ENCODE peak calls at places on chromosomes 11 and 22, in five cellular contexts. One of them, this sample, is unnamed.

GRCh38 chr22:50702261-50702671 is 29.6 kb downstream of the SHANK3 start:
- DNase-seq in neuronal stem cell: no peak
- DNase-seq in DND-41: peak
- DNase-seq in HCT116: no peak
- DNase-seq in H9: no peak
- DNase-seq in this sample: peak

GRCh38 chr11:100790073-100790472 is 103.0 kb downstream of the ARHGAP42 start:
- DNase-seq in neuronal stem cell: no peak
- DNase-seq in DND-41: no peak
- DNase-seq in HCT116: no peak
- DNase-seq in H9: no peak
- DNase-seq in this sample: no peak

GRCh38 chr22:40193429-40194421 is 16.0 kb downstream of the TNRC6B start:
- DNase-seq in neuronal stem cell: no peak
- DNase-seq in DND-41: no peak
- DNase-seq in HCT116: no peak
- DNase-seq in H9: peak
- DNase-seq in this sample: peak

GRCh38 chr22:35746248-35746647 is 28.6 kb downstream of the APOL5 start:
- DNase-seq in neuronal stem cell: no peak
- DNase-seq in DND-41: no peak
- DNase-seq in HCT116: no peak
- DNase-seq in H9: no peak
- DNase-seq in this sample: no peak

GRCh38 chr22:29729161-29729560 is 9.4 kb downstream of the CABP7 start:
- DNase-seq in neuronal stem cell: no peak
- DNase-seq in DND-41: no peak
- DNase-seq in HCT116: no peak
- DNase-seq in H9: no peak
- DNase-seq in this sample: peak

GRCh38 chr11:113529606-113530005 is 54.4 kb upstream of the DRD2 start:
- DNase-seq in neuronal stem cell: no peak
- DNase-seq in DND-41: no peak
- DNase-seq in HCT116: no peak
- DNase-seq in H9: no peak
- DNase-seq in this sample: peak

GRCh38 chr11:34997872-34998548 is 81.6 kb downstream of the PDHX start:
- DNase-seq in neuronal stem cell: no peak
- DNase-seq in DND-41: no peak
- DNase-seq in HCT116: no peak
- DNase-seq in H9: no peak
- DNase-seq in this sample: no peak

GRCh38 chr11:36373040-36374010 is 77.2 kb downstream of the PRR5L start:
- DNase-seq in neuronal stem cell: no peak
- DNase-seq in DND-41: no peak
- DNase-seq in HCT116: no peak
- DNase-seq in H9: no peak
- DNase-seq in this sample: no peak

GRCh38 chr11:118533769-118534729 is 3.1 kb downstream of the TMEM25 start:
- DNase-seq in neuronal stem cell: no peak
- DNase-seq in DND-41: no peak
- DNase-seq in HCT116: no peak
- DNase-seq in H9: no peak
- DNase-seq in this sample: no peak

GRCh38 chr11:75557649-75558494 is 4.2 kb upstream of the SERPINH1 start:
- DNase-seq in neuronal stem cell: no peak
- DNase-seq in DND-41: no peak
- DNase-seq in HCT116: no peak
- DNase-seq in H9: peak
- DNase-seq in this sample: peak

GRCh38 chr22:35539910-35540599 is 576 bp upstream of the RASD2 start:
- DNase-seq in neuronal stem cell: peak
- DNase-seq in DND-41: peak
- DNase-seq in HCT116: no peak
- DNase-seq in H9: no peak
- DNase-seq in this sample: peak

GRCh38 chr11:45924036-45924915 is 1.8 kb downstream of the LARGE2 start:
- DNase-seq in neuronal stem cell: no peak
- DNase-seq in DND-41: no peak
- DNase-seq in HCT116: no peak
- DNase-seq in H9: peak
- DNase-seq in this sample: peak

GRCh38 chr11:15742626-15743243 is 613.6 kb downstream of the SOX6 start:
- DNase-seq in neuronal stem cell: no peak
- DNase-seq in DND-41: no peak
- DNase-seq in HCT116: no peak
- DNase-seq in H9: no peak
- DNase-seq in this sample: no peak

GRCh38 chr11:6888830-6889229 is 3.5 kb downstream of the OR2D2 start:
- DNase-seq in neuronal stem cell: no peak
- DNase-seq in DND-41: no peak
- DNase-seq in HCT116: no peak
- DNase-seq in H9: no peak
- DNase-seq in this sample: no peak

GRCh38 chr11:63547076-63547475 is 10.5 kb downstream of the PLAAT4 start:
- DNase-seq in neuronal stem cell: no peak
- DNase-seq in DND-41: no peak
- DNase-seq in HCT116: no peak
- DNase-seq in H9: no peak
- DNase-seq in this sample: no peak

GRCh38 chr22:40328551-40328950 is 17.7 kb upstream of the ADSL start:
- DNase-seq in neuronal stem cell: no peak
- DNase-seq in DND-41: no peak
- DNase-seq in HCT116: no peak
- DNase-seq in H9: no peak
- DNase-seq in this sample: no peak

GRCh38 chr11:20035701-20036601 is 124.3 kb downstream of the DBX1 start:
- DNase-seq in neuronal stem cell: no peak
- DNase-seq in DND-41: no peak
- DNase-seq in HCT116: no peak
- DNase-seq in H9: no peak
- DNase-seq in this sample: no peak

GRCh38 chr11:57556041-57556440 is 11.4 kb downstream of the UBE2L6 start:
- DNase-seq in neuronal stem cell: no peak
- DNase-seq in DND-41: no peak
- DNase-seq in HCT116: no peak
- DNase-seq in H9: no peak
- DNase-seq in this sample: no peak

GRCh38 chr11:119081682-119082081 is 3.0 kb upstream of the HMBS start:
- DNase-seq in neuronal stem cell: no peak
- DNase-seq in DND-41: no peak
- DNase-seq in HCT116: no peak
- DNase-seq in H9: no peak
- DNase-seq in this sample: no peak

GRCh38 chr22:20015971-20016733 is 471 bp downstream of the ARVCF start:
- DNase-seq in neuronal stem cell: no peak
- DNase-seq in DND-41: no peak
- DNase-seq in HCT116: no peak
- DNase-seq in H9: peak
- DNase-seq in this sample: peak

GRCh38 chr11:75771646-75772410 is 3.2 kb downstream of the DGAT2 start:
- DNase-seq in neuronal stem cell: no peak
- DNase-seq in DND-41: no peak
- DNase-seq in HCT116: no peak
- DNase-seq in H9: no peak
- DNase-seq in this sample: no peak

GRCh38 chr11:105315287-105315686 is 175.7 kb upstream of the CARD18 start:
- DNase-seq in neuronal stem cell: no peak
- DNase-seq in DND-41: no peak
- DNase-seq in HCT116: no peak
- DNase-seq in H9: no peak
- DNase-seq in this sample: no peak

GRCh38 chr22:47012589-47013365 is 250.3 kb downstream of the TBC1D22A start:
- DNase-seq in neuronal stem cell: no peak
- DNase-seq in DND-41: no peak
- DNase-seq in HCT116: no peak
- DNase-seq in H9: no peak
- DNase-seq in this sample: no peak

GRCh38 chr11:116537121-116537520 is 235.7 kb downstream of the BUD13 start:
- DNase-seq in neuronal stem cell: no peak
- DNase-seq in DND-41: no peak
- DNase-seq in HCT116: no peak
- DNase-seq in H9: no peak
- DNase-seq in this sample: peak

GRCh38 chr22:30238661-30239420 is 7.7 kb downstream of the LIF start:
- DNase-seq in neuronal stem cell: no peak
- DNase-seq in DND-41: no peak
- DNase-seq in HCT116: no peak
- DNase-seq in H9: peak
- DNase-seq in this sample: peak

GRCh38 chr11:65537296-65537597 is 12.4 kb downstream of the SCYL1 start:
- DNase-seq in neuronal stem cell: no peak
- DNase-seq in DND-41: no peak
- DNase-seq in HCT116: no peak
- DNase-seq in H9: no peak
- DNase-seq in this sample: no peak

GRCh38 chr22:19509923-19510322 is 14.3 kb downstream of the CLDN5 start:
- DNase-seq in neuronal stem cell: no peak
- DNase-seq in DND-41: no peak
- DNase-seq in HCT116: no peak
- DNase-seq in H9: no peak
- DNase-seq in this sample: no peak

GRCh38 chr11:126604461-126604860 is 249.0 kb downstream of the ST3GAL4 start:
- DNase-seq in neuronal stem cell: no peak
- DNase-seq in DND-41: no peak
- DNase-seq in HCT116: no peak
- DNase-seq in H9: no peak
- DNase-seq in this sample: no peak

GRCh38 chr22:39252461-39253391 is 7.9 kb upstream of the PDGFB start:
- DNase-seq in neuronal stem cell: no peak
- DNase-seq in DND-41: no peak
- DNase-seq in HCT116: no peak
- DNase-seq in H9: no peak
- DNase-seq in this sample: no peak

GRCh38 chr11:65867284-65868071 is 5.1 kb downstream of the EFEMP2 start:
- DNase-seq in neuronal stem cell: peak
- DNase-seq in DND-41: peak
- DNase-seq in HCT116: no peak
- DNase-seq in H9: peak
- DNase-seq in this sample: peak

GRCh38 chr11:8228206-8228605 is 35.5 kb downstream of the LMO1 start:
- DNase-seq in neuronal stem cell: no peak
- DNase-seq in DND-41: no peak
- DNase-seq in HCT116: no peak
- DNase-seq in H9: no peak
- DNase-seq in this sample: no peak

GRCh38 chr11:120564573-120565301 is 53.2 kb downstream of the GRIK4 start:
- DNase-seq in neuronal stem cell: peak
- DNase-seq in DND-41: no peak
- DNase-seq in HCT116: no peak
- DNase-seq in H9: peak
- DNase-seq in this sample: peak

GRCh38 chr11:10786451-10786850 is 22.3 kb downstream of the EIF4G2 start:
- DNase-seq in neuronal stem cell: no peak
- DNase-seq in DND-41: no peak
- DNase-seq in HCT116: no peak
- DNase-seq in H9: no peak
- DNase-seq in this sample: no peak

GRCh38 chr11:57474751-57475115 is 14.4 kb downstream of the RTN4RL2 start:
- DNase-seq in neuronal stem cell: no peak
- DNase-seq in DND-41: no peak
- DNase-seq in HCT116: no peak
- DNase-seq in H9: no peak
- DNase-seq in this sample: peak

GRCh38 chr11:117613521-117613920 is 183.5 kb downstream of the DSCAML1 start:
- DNase-seq in neuronal stem cell: no peak
- DNase-seq in DND-41: no peak
- DNase-seq in HCT116: no peak
- DNase-seq in H9: peak
- DNase-seq in this sample: peak

GRCh38 chr11:69443968-69444364 is 37.5 kb upstream of the LINC01488 start:
- DNase-seq in neuronal stem cell: no peak
- DNase-seq in DND-41: no peak
- DNase-seq in HCT116: no peak
- DNase-seq in H9: no peak
- DNase-seq in this sample: peak
- H3K9ac ChIP-seq in neuronal stem cell: no peak
- H3K9ac ChIP-seq in DND-41: no peak
- H3K9ac ChIP-seq in HCT116: peak
- H3K9ac ChIP-seq in H9: no peak
- H3K9ac ChIP-seq in this sample: no peak

DNA sequence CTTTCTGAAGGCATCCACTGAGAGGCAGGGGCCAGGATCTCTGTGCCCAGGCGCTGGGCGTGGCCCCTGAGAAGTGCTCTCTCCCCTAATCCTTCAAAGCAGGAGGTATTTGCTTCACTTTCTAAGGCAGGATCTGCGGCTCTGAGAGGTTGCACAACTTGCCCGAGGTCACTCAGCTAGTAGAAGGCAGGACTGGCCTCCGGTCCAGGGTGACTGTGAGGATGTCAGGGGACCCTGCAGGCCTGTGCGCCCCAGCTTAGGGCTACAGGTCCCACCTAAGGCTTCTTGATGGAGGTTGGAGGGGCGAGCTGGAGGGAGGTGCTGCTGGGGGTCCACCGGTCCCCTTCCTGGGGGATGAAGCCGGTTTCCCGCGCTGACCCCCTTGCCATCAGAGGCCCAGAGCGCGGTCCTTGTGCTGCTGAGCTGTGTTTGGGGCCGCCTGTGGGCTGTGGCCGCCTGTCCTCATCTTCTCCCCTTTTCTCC is 979 bp downstream of the SMIM38 start:
- DNase-seq in neuronal stem cell: no peak
- DNase-seq in DND-41: no peak
- DNase-seq in HCT116: no peak
- DNase-seq in H9: no peak
- DNase-seq in this sample: no peak
- H3K27ac ChIP-seq in neuronal stem cell: peak
- H3K27ac ChIP-seq in DND-41: no peak
- H3K27ac ChIP-seq in HCT116: no peak
- H3K27ac ChIP-seq in H9: no peak
- H3K27ac ChIP-seq in this sample: peak

GRCh38 chr11:47377571-47378010 is 756 bp downstream of the SPI1 start:
- DNase-seq in neuronal stem cell: no peak
- DNase-seq in DND-41: no peak
- DNase-seq in HCT116: no peak
- DNase-seq in H9: no peak
- DNase-seq in this sample: no peak

GRCh38 chr11:47375546-47376085 is 2.7 kb downstream of the SPI1 start:
- DNase-seq in neuronal stem cell: no peak
- DNase-seq in DND-41: no peak
- DNase-seq in HCT116: no peak
- DNase-seq in H9: no peak
- DNase-seq in this sample: no peak

GRCh38 chr11:47378011-47378835 is at the start of gene SPI1:
- DNase-seq in neuronal stem cell: no peak
- DNase-seq in DND-41: no peak
- DNase-seq in HCT116: no peak
- DNase-seq in H9: no peak
- DNase-seq in this sample: no peak

GRCh38 chr11:47376183-47376542 is 2.2 kb downstream of the SPI1 start:
- DNase-seq in neuronal stem cell: no peak
- DNase-seq in DND-41: no peak
- DNase-seq in HCT116: no peak
- DNase-seq in H9: no peak
- DNase-seq in this sample: no peak

GRCh38 chr11:47376543-47377371 is 1.6 kb downstream of the SPI1 start:
- DNase-seq in neuronal stem cell: no peak
- DNase-seq in DND-41: no peak
- DNase-seq in HCT116: no peak
- DNase-seq in H9: no peak
- DNase-seq in this sample: no peak
- H3K9ac ChIP-seq in neuronal stem cell: no peak
- H3K9ac ChIP-seq in DND-41: no peak
- H3K9ac ChIP-seq in HCT116: no peak
- H3K9ac ChIP-seq in H9: no peak
- H3K9ac ChIP-seq in this sample: no peak

GRCh38 chr11:17695454-17696441 is 23.6 kb upstream of the MYOD1 start:
- DNase-seq in neuronal stem cell: no peak
- DNase-seq in DND-41: no peak
- DNase-seq in HCT116: no peak
- DNase-seq in H9: no peak
- DNase-seq in this sample: peak
- H3K27ac ChIP-seq in neuronal stem cell: no peak
- H3K27ac ChIP-seq in DND-41: no peak
- H3K27ac ChIP-seq in HCT116: no peak
- H3K27ac ChIP-seq in H9: no peak
- H3K27ac ChIP-seq in this sample: no peak